ENCODE peak calls at places on chromosomes 13 and 19, in five cellular contexts. One of them, this sample, is unnamed.

GRCh38 chr13:73715114-73715909 is 418.9 kb downstream of the KLF12 start:
- DNase-seq in mammary epithelial cell: peak; percentile 12
- DNase-seq in PC-3: no peak
- DNase-seq in CD4-positive, CD25-positive, alpha-beta regulatory T cell: peak; percentile 72
- DNase-seq in CD4-positive, alpha-beta memory T cell: peak; percentile 76
- DNase-seq in this sample: no peak

GRCh38 chr13:25501231-25501630 is 129.5 kb downstream of the ATP8A2 start:
- DNase-seq in PC-3: no peak
- DNase-seq in CD4-positive, CD25-positive, alpha-beta regulatory T cell: no peak
- DNase-seq in mammary epithelial cell: no peak
- DNase-seq in CD4-positive, alpha-beta memory T cell: no peak
- DNase-seq in this sample: no peak

GRCh38 chr19:8363803-8364771 is at the start of gene ANGPTL4:
- DNase-seq in CD4-positive, alpha-beta memory T cell: peak; percentile 24
- DNase-seq in CD4-positive, CD25-positive, alpha-beta regulatory T cell: peak; percentile 19
- DNase-seq in PC-3: peak; percentile 79
- DNase-seq in mammary epithelial cell: peak; percentile 64
- DNase-seq in this sample: peak; percentile 53

GRCh38 chr13:114035583-114036501 is 62.0 kb upstream of the C13orf46 start:
- DNase-seq in mammary epithelial cell: no peak
- DNase-seq in CD4-positive, CD25-positive, alpha-beta regulatory T cell: no peak
- DNase-seq in PC-3: no peak
- DNase-seq in CD4-positive, alpha-beta memory T cell: no peak
- DNase-seq in this sample: no peak

GRCh38 chr19:6279931-6280591 is at the start of gene MLLT1:
- DNase-seq in CD4-positive, CD25-positive, alpha-beta regulatory T cell: peak; percentile 91
- DNase-seq in PC-3: peak; percentile 98
- DNase-seq in mammary epithelial cell: peak; percentile 97
- DNase-seq in CD4-positive, alpha-beta memory T cell: peak; percentile 93
- DNase-seq in this sample: peak; percentile 78

GRCh38 chr19:1468274-1469199 is 10.5 kb downstream of the C19orf25 start:
- DNase-seq in mammary epithelial cell: peak; percentile 50
- DNase-seq in CD4-positive, CD25-positive, alpha-beta regulatory T cell: no peak
- DNase-seq in CD4-positive, alpha-beta memory T cell: no peak
- DNase-seq in PC-3: peak; percentile 32
- DNase-seq in this sample: no peak

GRCh38 chr19:47421844-47422395 is 2.6 kb upstream of the MEIS3 start:
- DNase-seq in mammary epithelial cell: no peak
- DNase-seq in CD4-positive, alpha-beta memory T cell: no peak
- DNase-seq in PC-3: no peak
- DNase-seq in CD4-positive, CD25-positive, alpha-beta regulatory T cell: no peak
- DNase-seq in this sample: no peak

GRCh38 chr19:57648336-57649003 is 15.5 kb downstream of the ZNF211 start:
- DNase-seq in mammary epithelial cell: no peak
- DNase-seq in CD4-positive, CD25-positive, alpha-beta regulatory T cell: no peak
- DNase-seq in PC-3: no peak
- DNase-seq in CD4-positive, alpha-beta memory T cell: no peak
- DNase-seq in this sample: no peak

GRCh38 chr13:111206148-111206547 is 91.0 kb downstream of the ARHGEF7 start:
- DNase-seq in mammary epithelial cell: no peak
- DNase-seq in CD4-positive, CD25-positive, alpha-beta regulatory T cell: no peak
- DNase-seq in CD4-positive, alpha-beta memory T cell: no peak
- DNase-seq in PC-3: no peak
- DNase-seq in this sample: no peak

GRCh38 chr19:1992759-1993260 is 22.7 kb downstream of the BTBD2 start:
- DNase-seq in PC-3: peak; percentile 13
- DNase-seq in CD4-positive, alpha-beta memory T cell: no peak
- DNase-seq in mammary epithelial cell: no peak
- DNase-seq in CD4-positive, CD25-positive, alpha-beta regulatory T cell: no peak
- DNase-seq in this sample: no peak

GRCh38 chr19:23855676-23856075 is 59.0 kb upstream of the ZNF726 start:
- DNase-seq in CD4-positive, alpha-beta memory T cell: no peak
- DNase-seq in mammary epithelial cell: no peak
- DNase-seq in PC-3: no peak
- DNase-seq in CD4-positive, CD25-positive, alpha-beta regulatory T cell: no peak
- DNase-seq in this sample: no peak

GRCh38 chr19:18089726-18090125 is 3.0 kb upstream of the IL12RB1 start:
- DNase-seq in mammary epithelial cell: no peak
- DNase-seq in CD4-positive, CD25-positive, alpha-beta regulatory T cell: no peak
- DNase-seq in PC-3: no peak
- DNase-seq in CD4-positive, alpha-beta memory T cell: no peak
- DNase-seq in this sample: no peak

GRCh38 chr13:73299787-73300186 is 241.0 kb downstream of the KLF5 start:
- DNase-seq in PC-3: no peak
- DNase-seq in mammary epithelial cell: no peak
- DNase-seq in CD4-positive, CD25-positive, alpha-beta regulatory T cell: no peak
- DNase-seq in CD4-positive, alpha-beta memory T cell: no peak
- DNase-seq in this sample: no peak

GRCh38 chr13:79681069-79681468 is 200.1 kb downstream of the NDFIP2 start:
- DNase-seq in PC-3: peak; percentile 35
- DNase-seq in mammary epithelial cell: peak; percentile 75
- DNase-seq in CD4-positive, CD25-positive, alpha-beta regulatory T cell: no peak
- DNase-seq in CD4-positive, alpha-beta memory T cell: no peak
- DNase-seq in this sample: peak; percentile 24

GRCh38 chr19:32519023-32519422 is 62.0 kb upstream of the PDCD5 start:
- DNase-seq in CD4-positive, alpha-beta memory T cell: peak; percentile 48
- DNase-seq in mammary epithelial cell: no peak
- DNase-seq in CD4-positive, CD25-positive, alpha-beta regulatory T cell: peak; percentile 14
- DNase-seq in PC-3: no peak
- DNase-seq in this sample: no peak

GRCh38 chr13:70568571-70568970 is 460.3 kb upstream of the KLHL1 start:
- DNase-seq in CD4-positive, alpha-beta memory T cell: no peak
- DNase-seq in mammary epithelial cell: peak; percentile 11
- DNase-seq in CD4-positive, CD25-positive, alpha-beta regulatory T cell: no peak
- DNase-seq in PC-3: peak; percentile 70
- DNase-seq in this sample: no peak

GRCh38 chr19:18220632-18221275 is 5.5 kb downstream of the PDE4C start:
- DNase-seq in PC-3: no peak
- DNase-seq in mammary epithelial cell: no peak
- DNase-seq in CD4-positive, CD25-positive, alpha-beta regulatory T cell: no peak
- DNase-seq in CD4-positive, alpha-beta memory T cell: no peak
- DNase-seq in this sample: no peak

GRCh38 chr19:40493778-40494177 is 27.0 kb downstream of the SPTBN4 start:
- DNase-seq in CD4-positive, CD25-positive, alpha-beta regulatory T cell: no peak
- DNase-seq in PC-3: no peak
- DNase-seq in mammary epithelial cell: no peak
- DNase-seq in CD4-positive, alpha-beta memory T cell: no peak
- DNase-seq in this sample: no peak

GRCh38 chr13:40974460-40975407 is 44.4 kb downstream of the ELF1 start:
- DNase-seq in mammary epithelial cell: peak; percentile 23
- DNase-seq in CD4-positive, CD25-positive, alpha-beta regulatory T cell: peak; percentile 58
- DNase-seq in PC-3: peak; percentile 37
- DNase-seq in CD4-positive, alpha-beta memory T cell: peak; percentile 60
- DNase-seq in this sample: peak; percentile 22

GRCh38 chr19:13366529-13367143 is 139.6 kb downstream of the CACNA1A start:
- DNase-seq in mammary epithelial cell: peak; percentile 5
- DNase-seq in PC-3: peak; percentile 81
- DNase-seq in CD4-positive, CD25-positive, alpha-beta regulatory T cell: no peak
- DNase-seq in CD4-positive, alpha-beta memory T cell: no peak
- DNase-seq in this sample: no peak

GRCh38 chr13:23575632-23576031 is 5.4 kb downstream of the TNFRSF19 start:
- DNase-seq in mammary epithelial cell: no peak
- DNase-seq in CD4-positive, alpha-beta memory T cell: no peak
- DNase-seq in PC-3: no peak
- DNase-seq in CD4-positive, CD25-positive, alpha-beta regulatory T cell: no peak
- DNase-seq in this sample: no peak

GRCh38 chr13:108281941-108282340 is 12.4 kb downstream of the TNFSF13B start:
- DNase-seq in CD4-positive, alpha-beta memory T cell: no peak
- DNase-seq in PC-3: no peak
- DNase-seq in CD4-positive, CD25-positive, alpha-beta regulatory T cell: no peak
- DNase-seq in mammary epithelial cell: no peak
- DNase-seq in this sample: no peak

GRCh38 chr13:105969761-105970160 is 565.7 kb downstream of the EFNB2 start:
- DNase-seq in PC-3: peak; percentile 66
- DNase-seq in CD4-positive, alpha-beta memory T cell: no peak
- DNase-seq in mammary epithelial cell: peak; percentile 86
- DNase-seq in CD4-positive, CD25-positive, alpha-beta regulatory T cell: no peak
- DNase-seq in this sample: peak; percentile 90

GRCh38 chr13:34942732-34943674 is 933 bp downstream of the NBEA start:
- DNase-seq in mammary epithelial cell: no peak
- DNase-seq in CD4-positive, alpha-beta memory T cell: no peak
- DNase-seq in CD4-positive, CD25-positive, alpha-beta regulatory T cell: no peak
- DNase-seq in PC-3: peak; percentile 41
- DNase-seq in this sample: no peak

GRCh38 chr19:17320435-17320834 is 11.1 kb downstream of the DDA1 start:
- DNase-seq in mammary epithelial cell: no peak
- DNase-seq in CD4-positive, alpha-beta memory T cell: no peak
- DNase-seq in PC-3: no peak
- DNase-seq in CD4-positive, CD25-positive, alpha-beta regulatory T cell: no peak
- DNase-seq in this sample: no peak

GRCh38 chr19:47469719-47470118 is 2.0 kb downstream of the SLC8A2 start:
- DNase-seq in PC-3: no peak
- DNase-seq in mammary epithelial cell: no peak
- DNase-seq in CD4-positive, CD25-positive, alpha-beta regulatory T cell: no peak
- DNase-seq in CD4-positive, alpha-beta memory T cell: no peak
- DNase-seq in this sample: no peak

GRCh38 chr13:105565328-105565727 is 970.1 kb downstream of the EFNB2 start:
- DNase-seq in mammary epithelial cell: no peak
- DNase-seq in CD4-positive, alpha-beta memory T cell: no peak
- DNase-seq in PC-3: no peak
- DNase-seq in CD4-positive, CD25-positive, alpha-beta regulatory T cell: no peak
- DNase-seq in this sample: no peak

GRCh38 chr19:17948967-17949930 is 16.4 kb downstream of the CCDC124 start:
- DNase-seq in PC-3: no peak
- DNase-seq in CD4-positive, alpha-beta memory T cell: peak; percentile 15
- DNase-seq in mammary epithelial cell: no peak
- DNase-seq in CD4-positive, CD25-positive, alpha-beta regulatory T cell: no peak
- DNase-seq in this sample: no peak

GRCh38 chr13:24053505-24054251 is 106.8 kb upstream of the SPATA13 start:
- DNase-seq in mammary epithelial cell: peak; percentile 74
- DNase-seq in CD4-positive, CD25-positive, alpha-beta regulatory T cell: peak; percentile 63
- DNase-seq in PC-3: peak; percentile 91
- DNase-seq in CD4-positive, alpha-beta memory T cell: peak; percentile 63
- DNase-seq in this sample: no peak

GRCh38 chr13:66405908-66406802 is 824.0 kb downstream of the PCDH9 start:
- DNase-seq in mammary epithelial cell: peak; percentile 22
- DNase-seq in PC-3: peak; percentile 58
- DNase-seq in CD4-positive, alpha-beta memory T cell: no peak
- DNase-seq in CD4-positive, CD25-positive, alpha-beta regulatory T cell: no peak
- DNase-seq in this sample: peak; percentile 33

GRCh38 chr19:12777217-12778019 is 2.1 kb upstream of the HOOK2 start:
- DNase-seq in mammary epithelial cell: peak; percentile 63
- DNase-seq in CD4-positive, alpha-beta memory T cell: peak; percentile 77
- DNase-seq in CD4-positive, CD25-positive, alpha-beta regulatory T cell: peak; percentile 77
- DNase-seq in PC-3: peak; percentile 89
- DNase-seq in this sample: no peak

GRCh38 chr13:76854209-76854608 is 32.0 kb downstream of the KCTD12 start:
- DNase-seq in CD4-positive, alpha-beta memory T cell: no peak
- DNase-seq in mammary epithelial cell: no peak
- DNase-seq in CD4-positive, CD25-positive, alpha-beta regulatory T cell: no peak
- DNase-seq in PC-3: no peak
- DNase-seq in this sample: no peak
- H3K27ac ChIP-seq in CD4-positive, alpha-beta memory T cell: no peak overlapping the region
- H3K27ac ChIP-seq in mammary epithelial cell: peak overlapping the region; percentile 86
- H3K27ac ChIP-seq in CD4-positive, CD25-positive, alpha-beta regulatory T cell: no peak overlapping the region
- H3K27ac ChIP-seq in PC-3: peak overlapping the region; percentile 83
- H3K27ac ChIP-seq in this sample: peak overlapping the region; percentile 75

GRCh38 chr13:30889196-30889690 is 16.8 kb upstream of the MEDAG start:
- DNase-seq in CD4-positive, alpha-beta memory T cell: no peak
- DNase-seq in mammary epithelial cell: no peak
- DNase-seq in PC-3: no peak
- DNase-seq in CD4-positive, CD25-positive, alpha-beta regulatory T cell: no peak
- DNase-seq in this sample: no peak

GRCh38 chr13:30898070-30898469 is 8.0 kb upstream of the MEDAG start:
- DNase-seq in mammary epithelial cell: no peak
- DNase-seq in CD4-positive, alpha-beta memory T cell: no peak
- DNase-seq in PC-3: no peak
- DNase-seq in CD4-positive, CD25-positive, alpha-beta regulatory T cell: no peak
- DNase-seq in this sample: no peak

GRCh38 chr13:30898721-30899188 is 7.3 kb upstream of the MEDAG start:
- DNase-seq in CD4-positive, CD25-positive, alpha-beta regulatory T cell: no peak
- DNase-seq in mammary epithelial cell: peak; percentile 22
- DNase-seq in PC-3: peak; percentile 32
- DNase-seq in CD4-positive, alpha-beta memory T cell: no peak
- DNase-seq in this sample: no peak

GRCh38 chr13:30895773-30896172 is 10.3 kb upstream of the MEDAG start:
- DNase-seq in CD4-positive, alpha-beta memory T cell: no peak
- DNase-seq in CD4-positive, CD25-positive, alpha-beta regulatory T cell: no peak
- DNase-seq in PC-3: no peak
- DNase-seq in mammary epithelial cell: peak; percentile 24
- DNase-seq in this sample: no peak

DNA sequence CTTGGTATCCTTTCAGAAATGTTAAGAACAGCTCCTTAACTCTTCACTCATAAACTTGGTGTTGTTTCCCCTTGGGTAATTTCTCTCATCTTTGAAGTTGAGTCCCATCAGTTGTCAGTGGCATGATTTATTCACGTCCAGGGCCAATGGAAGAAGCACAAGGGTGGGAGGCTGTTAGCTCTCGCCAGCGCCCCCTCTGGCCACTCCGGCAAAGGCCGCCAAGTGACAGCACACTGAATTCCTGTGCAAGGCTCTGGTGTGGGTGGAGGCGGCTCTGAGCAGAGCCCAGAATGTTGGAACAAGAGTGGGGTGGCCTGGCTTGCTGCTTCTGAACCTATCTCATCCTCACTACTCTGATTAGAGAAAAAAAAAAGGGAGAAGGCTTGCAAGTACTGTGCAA is 13.1 kb upstream of the MEDAG start:
- DNase-seq in PC-3: peak; percentile 38
- DNase-seq in mammary epithelial cell: no peak
- DNase-seq in CD4-positive, CD25-positive, alpha-beta regulatory T cell: no peak
- DNase-seq in CD4-positive, alpha-beta memory T cell: no peak
- DNase-seq in this sample: no peak
- H3K27ac ChIP-seq in PC-3: no peak overlapping the region
- H3K27ac ChIP-seq in mammary epithelial cell: no peak overlapping the region
- H3K27ac ChIP-seq in CD4-positive, CD25-positive, alpha-beta regulatory T cell: no peak overlapping the region
- H3K27ac ChIP-seq in CD4-positive, alpha-beta memory T cell: no peak overlapping the region
- H3K27ac ChIP-seq in this sample: no peak overlapping the region

GRCh38 chr19:35811317-35812219 is 1.1 kb downstream of the PRODH2 start:
- DNase-seq in mammary epithelial cell: no peak
- DNase-seq in PC-3: no peak
- DNase-seq in CD4-positive, alpha-beta memory T cell: no peak
- DNase-seq in CD4-positive, CD25-positive, alpha-beta regulatory T cell: no peak
- DNase-seq in this sample: no peak
- H3K27ac ChIP-seq in mammary epithelial cell: no peak overlapping the region
- H3K27ac ChIP-seq in PC-3: no peak overlapping the region
- H3K27ac ChIP-seq in CD4-positive, alpha-beta memory T cell: no peak overlapping the region
- H3K27ac ChIP-seq in CD4-positive, CD25-positive, alpha-beta regulatory T cell: no peak overlapping the region
- H3K27ac ChIP-seq in this sample: no peak overlapping the region

DNA sequence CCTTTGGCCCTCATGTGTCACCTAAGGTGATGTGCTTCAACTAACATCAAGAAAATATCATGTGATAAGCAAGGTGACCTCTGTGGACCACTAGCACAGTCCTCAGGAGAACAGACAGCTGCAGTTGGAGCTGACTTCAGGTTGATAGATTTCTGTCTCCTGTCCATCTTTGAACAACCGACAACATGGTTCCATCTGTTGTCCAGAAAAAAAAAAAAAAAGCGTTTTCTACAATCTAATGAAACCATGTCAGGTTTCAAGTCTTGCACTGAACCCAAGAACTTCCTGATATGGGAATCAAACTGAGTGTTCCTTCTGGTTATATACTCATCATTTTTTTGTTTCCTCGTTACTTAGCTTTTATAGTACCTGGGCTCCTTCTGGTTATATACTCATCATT is 75.7 kb downstream of the LHFPL6 start:
- DNase-seq in CD4-positive, alpha-beta memory T cell: no peak
- DNase-seq in PC-3: no peak
- DNase-seq in mammary epithelial cell: no peak
- DNase-seq in CD4-positive, CD25-positive, alpha-beta regulatory T cell: no peak
- DNase-seq in this sample: no peak
- H3K27ac ChIP-seq in CD4-positive, alpha-beta memory T cell: no peak overlapping the region
- H3K27ac ChIP-seq in PC-3: peak overlapping the region; percentile 67
- H3K27ac ChIP-seq in mammary epithelial cell: peak overlapping the region; percentile 50
- H3K27ac ChIP-seq in CD4-positive, CD25-positive, alpha-beta regulatory T cell: no peak overlapping the region
- H3K27ac ChIP-seq in this sample: peak overlapping the region; percentile 61

GRCh38 chr19:3708207-3708931 is at the start of gene TJP3:
- DNase-seq in CD4-positive, alpha-beta memory T cell: no peak
- DNase-seq in mammary epithelial cell: peak; percentile 53
- DNase-seq in CD4-positive, CD25-positive, alpha-beta regulatory T cell: no peak
- DNase-seq in PC-3: peak; percentile 66
- DNase-seq in this sample: no peak
- H3K27ac ChIP-seq in CD4-positive, alpha-beta memory T cell: no peak within 1 kb of the TSS
- H3K27ac ChIP-seq in mammary epithelial cell: no peak within 1 kb of the TSS
- H3K27ac ChIP-seq in CD4-positive, CD25-positive, alpha-beta regulatory T cell: no peak within 1 kb of the TSS
- H3K27ac ChIP-seq in PC-3: peak within 1 kb of the TSS; percentile 53
- H3K27ac ChIP-seq in this sample: peak within 1 kb of the TSS; percentile 15